ENCODE peak calls at places on chromosomes 3 and 15, in six cellular contexts. X is mammary epithelial cell, A is heart left ventricle, L is upper lobe of right lung, G is vagina, J is testis. I is an unnamed sample.

GRCh38 chr3:177787279-177788041 is 590.2 kb upstream of the TBL1XR1 start:
- DNase-seq in X (no peak), A (no peak), L (no peak), G (no peak), J (no peak), I (no peak)

GRCh38 chr3:46098319-46098761 is 71.1 kb upstream of the XCR1 start:
- DNase-seq in X (peak; percentile 55), A (peak; percentile 31), L (no peak), G (no peak), J (peak; percentile 44), I (peak; percentile 22)

GRCh38 chr15:67322481-67322880 is 67.9 kb downstream of the IQCH start:
- DNase-seq in X (no peak), A (no peak), L (no peak), G (no peak), J (no peak), I (no peak)

GRCh38 chr3:110420158-110420641 is 651.4 kb upstream of the NECTIN3 start:
- DNase-seq in X (peak; percentile 51), A (no peak), L (no peak), G (no peak), J (no peak), I (no peak)

GRCh38 chr15:50116477-50116876 is 2.6 kb downstream of the ATP8B4 start:
- DNase-seq in X (peak; percentile 24), A (no peak), L (no peak), G (no peak), J (peak; percentile 66), I (no peak)

GRCh38 chr15:23797747-23798157 is 110.6 kb upstream of the NDN start:
- DNase-seq in X (no peak), A (no peak), L (no peak), G (no peak), J (peak; percentile 43), I (peak; percentile 15)

GRCh38 chr3:4976109-4976508 is 3.1 kb upstream of the BHLHE40 start:
- DNase-seq in X (peak; percentile 62), A (peak; percentile 32), L (peak; percentile 78), G (no peak), J (peak; percentile 80), I (peak; percentile 86)

GRCh38 chr15:70435872-70436271 is 327.5 kb downstream of the UACA start:
- DNase-seq in X (no peak), A (no peak), L (no peak), G (no peak), J (no peak), I (no peak)

GRCh38 chr15:45831787-45832186 is 197.0 kb downstream of the SQOR start:
- DNase-seq in X (no peak), A (no peak), L (no peak), G (no peak), J (no peak), I (no peak)

GRCh38 chr15:25763206-25763880 is 99.8 kb downstream of the ATP10A start:
- DNase-seq in X (no peak), A (no peak), L (no peak), G (no peak), J (no peak), I (no peak)

GRCh38 chr3:116260491-116260890 is 184.8 kb downstream of the LSAMP start:
- DNase-seq in X (no peak), A (no peak), L (no peak), G (no peak), J (no peak), I (no peak)

GRCh38 chr3:172317481-172317880 is 130.8 kb downstream of the GHSR start:
- DNase-seq in X (no peak), A (no peak), L (no peak), G (no peak), J (no peak), I (no peak)

GRCh38 chr3:155609586-155609985 is 135.3 kb downstream of the PLCH1 start:
- DNase-seq in X (no peak), A (no peak), L (no peak), G (no peak), J (no peak), I (no peak)

GRCh38 chr15:57494575-57494974 is 97.1 kb upstream of the MYZAP start:
- DNase-seq in X (no peak), A (no peak), L (no peak), G (no peak), J (no peak), I (no peak)

GRCh38 chr3:197794115-197794514 is 3.1 kb downstream of the LRCH3 start:
- DNase-seq in X (no peak), A (no peak), L (no peak), G (no peak), J (no peak), I (no peak)

GRCh38 chr3:172586447-172586846 is 63.2 kb upstream of the TNFSF10 start:
- DNase-seq in X (no peak), A (no peak), L (no peak), G (no peak), J (no peak), I (no peak)

GRCh38 chr15:92012368-92012629 is 158.8 kb downstream of the SLCO3A1 start:
- DNase-seq in X (peak; percentile 36), A (no peak), L (no peak), G (no peak), J (no peak), I (no peak)

DNA sequence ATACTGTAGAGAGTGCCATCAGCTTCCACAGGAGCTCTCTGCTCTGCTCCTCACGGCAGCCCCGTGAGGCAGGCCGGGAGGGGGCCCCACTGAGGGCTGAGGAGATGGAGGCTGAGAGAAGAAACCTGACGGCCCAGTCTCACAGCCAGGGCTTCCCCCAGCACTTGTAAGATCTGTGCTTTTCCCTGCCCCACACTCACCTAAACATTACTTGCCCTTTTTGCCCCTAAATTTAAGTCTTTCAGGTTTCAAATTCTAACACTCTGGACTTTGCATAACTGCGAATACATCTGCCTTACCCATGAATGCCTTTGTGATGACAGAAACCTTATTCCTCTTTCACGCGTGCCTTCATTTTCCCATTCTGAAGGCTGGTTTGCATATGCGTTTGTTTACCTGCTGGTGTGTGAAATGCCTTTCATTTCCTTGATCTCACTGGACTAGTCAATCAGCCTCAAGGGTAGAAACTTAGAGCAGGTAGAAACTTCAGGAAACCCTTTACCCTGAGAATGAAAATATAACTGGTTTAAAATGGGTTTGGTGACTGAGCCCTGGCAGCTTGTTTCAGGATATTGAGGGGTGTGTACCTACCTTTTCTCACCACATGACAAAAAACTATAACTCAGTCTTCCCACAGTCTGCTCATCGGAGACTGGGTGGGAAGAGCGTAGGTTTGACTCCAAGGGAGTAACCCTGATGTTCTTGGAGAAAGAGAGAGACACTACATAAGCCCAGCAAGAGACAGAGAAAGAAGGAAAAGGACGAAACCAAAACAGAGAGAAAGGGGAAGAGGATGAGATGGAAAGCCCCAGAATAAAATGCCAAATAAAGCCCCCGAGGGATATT is 20.1 kb downstream of the SLC12A8 start:
- DNase-seq in X (no peak), A (no peak), L (no peak), G (no peak), J (no peak), I (no peak)
- TF ChIP-seq CTCF in X (no peak), A (no peak), L (no peak), G (no peak), J (no peak), I (no peak)

GRCh38 chr15:42359249-42359648 is at the start of gene CAPN3:
- DNase-seq in X (no peak), A (no peak), L (no peak), G (no peak), J (no peak), I (no peak)

GRCh38 chr15:42352401-42352800 is 6.9 kb upstream of the CAPN3 start:
- DNase-seq in X (no peak), A (no peak), L (no peak), G (no peak), J (peak; percentile 88), I (no peak)

GRCh38 chr15:42358141-42358540 is 1.2 kb upstream of the CAPN3 start:
- DNase-seq in X (no peak), A (no peak), L (no peak), G (no peak), J (no peak), I (no peak)

GRCh38 chr15:42353061-42353460 is 6.2 kb upstream of the CAPN3 start:
- DNase-seq in X (no peak), A (no peak), L (no peak), G (no peak), J (no peak), I (no peak)

DNA sequence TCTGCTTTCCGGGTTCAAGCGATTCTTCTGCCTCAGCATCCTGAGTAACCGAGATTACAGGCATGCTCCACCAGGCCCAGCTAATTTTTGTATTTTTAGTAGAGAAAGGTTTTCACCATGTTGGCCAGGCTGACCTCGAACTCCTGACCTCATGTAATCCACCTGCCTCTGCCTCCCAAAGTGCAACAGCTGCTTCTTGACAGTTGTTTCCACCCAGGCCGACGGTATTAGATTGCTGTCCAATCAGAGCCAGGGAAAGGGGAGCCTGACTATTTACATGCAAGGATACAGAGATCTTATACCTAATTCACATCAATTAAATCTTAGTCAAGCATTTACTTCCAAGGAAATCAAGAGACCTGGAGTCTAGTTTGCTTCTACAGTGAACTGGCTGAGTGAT is 4.0 kb upstream of the CAPN3 start:
- DNase-seq in X (no peak), A (no peak), L (no peak), G (no peak), J (no peak), I (no peak)
- H3K4me1 ChIP-seq in X (no peaks in the 10 kb centered on the region), A (no peaks in the 10 kb centered on the region), L (no peaks in the 10 kb centered on the region), G (no peaks in the 10 kb centered on the region), J (peaks cover 10% of the 10 kb centered on the region), I (no peaks in the 10 kb centered on the region)

GRCh38 chr3:143122089-143122430 is 2.5 kb downstream of the CHST2 start:
- DNase-seq in X (no peak), A (no peak), L (no peak), G (no peak), J (no peak), I (no peak)
- TF ChIP-seq CTCF in X (no peak), A (no peak), L (no peak), G (no peak), J (no peak), I (no peak)

GRCh38 chr3:52891615-52892081 is 5.7 kb downstream of the STIMATE start:
- DNase-seq in X (no peak), A (no peak), L (no peak), G (peak; percentile 19), J (no peak), I (no peak)

GRCh38 chr3:52892290-52892624 is 5.1 kb downstream of the STIMATE start:
- DNase-seq in X (no peak), A (no peak), L (no peak), G (peak; percentile 46), J (no peak), I (peak; percentile 34)

GRCh38 chr3:52891164-52891563 is 6.2 kb downstream of the STIMATE start:
- DNase-seq in X (no peak), A (no peak), L (peak; percentile 74), G (peak; percentile 61), J (no peak), I (peak; percentile 13)

GRCh38 chr3:52893723-52894122 is 3.6 kb downstream of the STIMATE start:
- DNase-seq in X (no peak), A (no peak), L (no peak), G (peak; percentile 87), J (no peak), I (peak; percentile 77)

DNA sequence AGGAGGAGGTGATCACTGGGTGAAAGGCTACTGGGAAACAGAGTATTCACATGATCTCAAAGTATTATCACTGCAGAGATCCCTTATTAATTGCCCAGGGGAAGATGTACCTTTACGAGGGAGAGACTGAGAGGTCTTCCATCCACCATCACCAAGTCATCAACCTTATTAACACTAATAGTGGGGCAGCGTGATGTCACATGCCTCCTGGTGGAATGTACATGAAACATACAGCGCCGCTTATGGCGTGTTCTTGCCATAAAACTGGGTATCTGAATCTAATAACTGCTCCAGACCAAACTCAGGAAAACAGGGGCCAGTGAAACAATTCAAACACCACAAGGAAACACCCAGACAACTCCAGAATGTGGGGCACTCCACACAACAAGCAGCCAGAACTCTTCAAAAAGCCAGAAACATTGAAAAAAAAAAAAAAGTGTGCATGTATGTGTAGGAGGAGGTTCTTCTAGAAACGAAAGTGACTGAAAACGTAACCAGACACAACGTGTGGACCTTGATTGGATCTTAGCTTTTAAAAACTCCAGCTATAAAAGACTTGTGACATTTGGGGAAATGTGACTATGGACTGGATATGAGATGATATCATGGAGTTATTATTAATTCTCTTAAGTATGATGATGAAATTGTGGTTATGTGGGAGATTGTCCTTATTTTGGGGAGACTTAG is 4.6 kb downstream of the STIMATE start:
- DNase-seq in X (no peak), A (no peak), L (no peak), G (peak; percentile 25), J (no peak), I (no peak)
- H3K4me1 ChIP-seq in X (peaks cover 13% of the 10 kb centered on the region), A (peaks cover 48% of the 10 kb centered on the region), L (peaks cover 67% of the 10 kb centered on the region), G (peaks cover 68% of the 10 kb centered on the region), J (peaks cover 35% of the 10 kb centered on the region), I (peaks cover 71% of the 10 kb centered on the region)

I was measured in body of pancreas.